ENCODE peak calls at places on chromosomes 12 and 14, in ten cellular contexts. U is NB4, T is HuH-7, S is fibroblast of pulmonary artery, A is pancreas, R is mesenchymal stem cell, E is posterior cingulate gyrus, I is ACHN, L is NCI-H774, C is mammary epithelial cell. O is an unnamed sample.

GRCh38 chr14:59098377-59098776 is 90.1 kb upstream of the DAAM1 start:
- DNase-seq in U (no peak), T (no peak), E (no peak), A (no peak), C (peak), L (no peak), S (peak), I (no peak), R (peak), O (no peak)

GRCh38 chr12:50528800-50529199 is 24.0 kb downstream of the DIP2B start:
- DNase-seq in E (no peak), I (no peak), R (no peak), S (no peak), A (no peak), T (no peak), U (no peak), L (no peak), C (no peak), O (no peak)

GRCh38 chr12:69457433-69457832 is 12.8 kb upstream of the FRS2 start:
- DNase-seq in E (no peak), U (no peak), L (no peak), T (no peak), A (no peak), I (no peak), S (no peak), C (no peak), R (no peak), O (no peak)

GRCh38 chr14:23056956-23057756 is at the start of gene CDH24:
- DNase-seq in E (peak), R (peak), C (peak), U (peak), A (peak), S (peak), I (peak), T (peak), L (no peak), O (peak)

GRCh38 chr12:65200007-65200665 is 30.8 kb downstream of the LEMD3 start:
- DNase-seq in L (no peak), A (no peak), S (peak), C (no peak), U (no peak), R (no peak), I (no peak), E (no peak), T (no peak), O (no peak)

GRCh38 chr12:114681149-114681849 is 2.7 kb downstream of the TBX3 start:
- DNase-seq in U (peak), I (no peak), R (peak), L (no peak), E (no peak), S (peak), C (peak), T (no peak), A (no peak), O (no peak)

GRCh38 chr12:95802482-95803264 is 12.1 kb upstream of the NTN4 start:
- DNase-seq in A (peak), I (peak), C (peak), L (no peak), S (peak), R (peak), E (no peak), U (no peak), T (no peak), O (no peak)

GRCh38 chr14:54475187-54475881 is 13.4 kb downstream of the GMFB start:
- DNase-seq in U (no peak), S (peak), I (no peak), E (no peak), R (peak), T (no peak), L (no peak), C (no peak), A (no peak), O (no peak)

GRCh38 chr14:78455896-78456435 is 285.8 kb downstream of the NRXN3 start:
- DNase-seq in S (no peak), I (no peak), C (no peak), U (no peak), R (no peak), A (no peak), L (peak), E (no peak), T (no peak), O (no peak)

GRCh38 chr12:83954939-83955601 is 957.5 kb downstream of the SLC6A15 start:
- DNase-seq in I (peak), U (peak), T (no peak), R (no peak), E (no peak), A (no peak), C (peak), S (peak), L (no peak), O (no peak)

GRCh38 chr14:100748944-100749343 is 22.3 kb downstream of the DLK1 start:
- DNase-seq in C (no peak), A (no peak), E (no peak), S (no peak), T (no peak), I (no peak), L (no peak), R (no peak), U (no peak), O (no peak)

GRCh38 chr14:100297320-100298300 is 8.6 kb downstream of the SLC25A29 start:
- DNase-seq in I (no peak), U (peak), C (no peak), T (no peak), S (peak), R (peak), L (no peak), E (peak), A (peak), O (peak)

GRCh38 chr14:95683793-95684192 is 2.4 kb upstream of the TCL1B start:
- DNase-seq in R (no peak), E (no peak), L (no peak), U (peak), A (peak), T (peak), C (no peak), I (peak), S (no peak), O (no peak)

GRCh38 chr12:79251356-79251755 is 386.8 kb downstream of the SYT1 start:
- DNase-seq in U (no peak), I (no peak), L (no peak), S (no peak), C (peak), A (no peak), R (peak), T (no peak), E (no peak), O (no peak)

GRCh38 chr12:64998327-64999156 is 122.6 kb downstream of the WIF1 start:
- DNase-seq in T (no peak), E (no peak), S (no peak), L (no peak), R (no peak), C (peak), A (peak), U (no peak), I (peak), O (no peak)

GRCh38 chr12:4274396-4274959 is 916 bp downstream of the CCND2 start:
- DNase-seq in U (peak), I (peak), E (peak), R (peak), T (no peak), L (no peak), S (peak), A (peak), C (peak), O (no peak)

GRCh38 chr12:22625671-22626251 is 790 bp downstream of the ETNK1 start:
- DNase-seq in T (peak), U (peak), A (no peak), E (peak), L (no peak), S (peak), C (peak), I (peak), R (peak), O (no peak)

GRCh38 chr12:31732926-31733548 is 4.2 kb upstream of the AMN1 start:
- DNase-seq in I (peak), T (no peak), A (no peak), L (no peak), U (peak), R (peak), S (peak), C (peak), E (no peak), O (no peak)

GRCh38 chr14:101546706-101547105 is 14.6 kb upstream of the DIO3 start:
- DNase-seq in C (no peak), T (no peak), L (no peak), R (no peak), S (no peak), E (no peak), A (no peak), I (no peak), U (no peak), O (no peak)

GRCh38 chr14:94481468-94482131 is 5.6 kb upstream of the SERPINA9 start:
- DNase-seq in C (peak), A (no peak), E (no peak), U (no peak), T (no peak), S (peak), I (no peak), L (no peak), R (no peak), O (no peak)

GRCh38 chr12:53703746-53704145 is 23.5 kb downstream of the CALCOCO1 start:
- DNase-seq in T (no peak), S (no peak), I (peak), E (no peak), A (no peak), U (no peak), R (no peak), L (no peak), C (no peak), O (no peak)

GRCh38 chr12:54723653-54724256 is 75.6 kb upstream of the DCD start:
- DNase-seq in A (no peak), C (no peak), I (peak), S (peak), T (no peak), E (no peak), U (peak), L (peak), R (peak), O (no peak)

GRCh38 chr12:12506541-12506940 is 56.1 kb downstream of the DUSP16 start:
- DNase-seq in L (no peak), U (no peak), C (no peak), S (peak), R (peak), I (no peak), E (no peak), T (no peak), A (no peak), O (no peak)

GRCh38 chr14:64704145-64704742 is at the start of gene PLEKHG3:
- DNase-seq in T (peak), I (peak), R (peak), S (peak), C (peak), L (peak), A (peak), E (peak), U (peak), O (peak)

GRCh38 chr12:98955284-98955683 is 310.2 kb downstream of the APAF1 start:
- DNase-seq in T (peak), E (no peak), C (peak), S (peak), U (peak), I (peak), L (no peak), A (peak), R (no peak), O (no peak)

GRCh38 chr12:100904270-100904669 is 109.7 kb downstream of the ANO4 start:
- DNase-seq in S (no peak), E (no peak), C (peak), T (no peak), A (no peak), L (no peak), R (peak), U (no peak), I (no peak), O (no peak)

GRCh38 chr14:102957222-102957621 is 34.8 kb downstream of the AMN start:
- DNase-seq in L (no peak), R (no peak), A (no peak), E (peak), T (no peak), U (no peak), I (no peak), S (no peak), C (no peak), O (no peak)

GRCh38 chr12:16021666-16022065 is 110.5 kb downstream of the DERA start:
- DNase-seq in E (no peak), R (no peak), A (no peak), T (no peak), U (no peak), L (no peak), I (no peak), C (no peak), S (no peak), O (no peak)

GRCh38 chr12:53213348-53213747 is 6.3 kb upstream of the ITGB7 start:
- DNase-seq in U (peak), E (peak), T (peak), S (peak), A (peak), R (peak), C (no peak), I (peak), L (peak), O (peak)

GRCh38 chr12:42447371-42447786 is 121.4 kb downstream of the PPHLN1 start:
- DNase-seq in E (no peak), C (no peak), U (no peak), R (peak), I (no peak), A (no peak), L (no peak), T (no peak), S (peak), O (no peak)

GRCh38 chr14:76772300-76773187 is 11.3 kb downstream of the VASH1 start:
- DNase-seq in A (no peak), C (no peak), S (peak), E (peak), I (no peak), T (no peak), U (peak), R (peak), L (no peak), O (no peak)

GRCh38 chr12:94925729-94926128 is 77.8 kb downstream of the NDUFA12 start:
- DNase-seq in R (no peak), C (no peak), A (no peak), L (no peak), U (no peak), E (no peak), I (no peak), S (no peak), T (no peak), O (no peak)

GRCh38 chr12:45928309-45928708 is 62.1 kb downstream of the SCAF11 start:
- DNase-seq in T (no peak), R (no peak), A (no peak), I (no peak), S (no peak), L (no peak), C (no peak), E (no peak), U (no peak), O (no peak)

GRCh38 chr12:103626498-103626897 is 39.4 kb downstream of the STAB2 start:
- DNase-seq in R (peak), E (no peak), U (no peak), I (peak), A (peak), L (peak), S (peak), T (peak), C (peak), O (peak)

GRCh38 chr12:13627536-13627935 is 353.9 kb downstream of the GRIN2B start:
- DNase-seq in C (no peak), I (no peak), R (no peak), E (no peak), A (no peak), S (no peak), T (no peak), U (no peak), L (no peak), O (no peak)

GRCh38 chr12:1768585-1768984 is 51.8 kb upstream of the LRTM2 start:
- DNase-seq in S (no peak), T (no peak), U (no peak), I (no peak), L (no peak), C (no peak), E (no peak), A (no peak), R (no peak), O (no peak)

GRCh38 chr12:104890463-104891096 is 67.5 kb downstream of the SLC41A2 start:
- DNase-seq in I (no peak), L (no peak), R (no peak), C (no peak), S (no peak), A (no peak), U (peak), T (no peak), E (no peak), O (no peak)

O was measured in psoas muscle.